ENCODE peak calls at places on chromosome 10, in four cellular contexts. G, R, D and W are unnamed samples.
A peak's percentile ranks its signal among the peaks of the same experiment; 100 is the strongest.

GRCh38 chr10:18582803-18583202 is 68.6 kb downstream of the NSUN6 start:
- DNase-seq in G (no peak), R (no peak), D (no peak), W (no peak)

GRCh38 chr10:49080071-49080470 is 35.3 kb downstream of the VSTM4 start:
- DNase-seq in G (no peak), R (no peak), D (no peak), W (no peak)

GRCh38 chr10:119318411-119319160 is 111.2 kb downstream of the GRK5 start:
- DNase-seq in G (no peak), R (no peak), D (no peak), W (no peak)

GRCh38 chr10:45059632-45060031 is 58.9 kb downstream of the ZNF22 start:
- DNase-seq in G (no peak), R (no peak), D (no peak), W (no peak)

GRCh38 chr10:130036296-130037065 is 72.4 kb upstream of the EBF3 start:
- DNase-seq in G (no peak), R (no peak), D (no peak), W (no peak)

GRCh38 chr10:86079088-86079487 is 287.5 kb downstream of the GRID1 start:
- DNase-seq in G (peak; percentile 1), R (no peak), D (no peak), W (no peak)

GRCh38 chr10:43606323-43607198 is at the start of gene ZNF485:
- DNase-seq in G (peak; percentile 69), R (peak; percentile 87), D (peak; percentile 60), W (peak; percentile 45)

GRCh38 chr10:5033061-5033770 is 29.6 kb upstream of the AKR1C2 start:
- DNase-seq in G (peak; percentile 42), R (no peak), D (no peak), W (peak; percentile 87)

GRCh38 chr10:69145329-69145728 is 21.4 kb downstream of the VPS26A start:
- DNase-seq in G (no peak), R (no peak), D (no peak), W (no peak)

GRCh38 chr10:72746606-72747357 is 54.8 kb downstream of the MCU start:
- DNase-seq in G (no peak), R (no peak), D (peak; percentile 35), W (no peak)

GRCh38 chr10:77873558-77874380 is 52.8 kb downstream of the DLG5 start:
- DNase-seq in G (peak; percentile 99), R (no peak), D (peak; percentile 58), W (peak; percentile 91)

DNA sequence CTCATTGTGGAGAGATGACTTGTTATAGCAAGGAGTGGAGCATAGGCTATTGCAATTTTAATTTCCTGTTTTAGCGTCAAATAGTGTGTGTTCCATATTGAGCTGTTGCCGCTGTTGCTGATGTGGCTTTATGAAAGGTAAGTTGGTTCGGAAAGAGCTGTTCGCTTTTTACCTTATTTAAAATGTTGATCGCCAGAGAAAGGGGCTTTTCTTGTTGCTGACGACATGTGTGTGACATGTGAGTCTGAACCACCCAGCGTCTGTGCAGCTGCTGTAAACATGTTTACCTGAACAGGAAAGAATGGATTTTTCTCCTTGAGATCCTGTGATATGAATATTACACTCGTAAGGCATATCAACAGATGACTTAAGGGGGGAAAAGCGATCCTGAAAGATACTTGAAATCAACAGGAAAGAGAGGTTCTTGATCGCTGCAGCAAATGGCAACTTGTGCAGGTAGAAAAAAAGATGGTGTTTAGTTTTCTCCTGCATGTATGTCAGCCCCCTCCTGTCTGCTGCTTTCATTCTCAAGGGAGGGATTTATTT is 2.5 kb downstream of the ZEB1 start:
- DNase-seq in G (no peak), R (peak; percentile 3), D (peak; percentile 89), W (no peak)
- TF ChIP-seq EZH2 in G (no peak), R (no peak), D (no peak), W (peak; percentile 74)

DNA sequence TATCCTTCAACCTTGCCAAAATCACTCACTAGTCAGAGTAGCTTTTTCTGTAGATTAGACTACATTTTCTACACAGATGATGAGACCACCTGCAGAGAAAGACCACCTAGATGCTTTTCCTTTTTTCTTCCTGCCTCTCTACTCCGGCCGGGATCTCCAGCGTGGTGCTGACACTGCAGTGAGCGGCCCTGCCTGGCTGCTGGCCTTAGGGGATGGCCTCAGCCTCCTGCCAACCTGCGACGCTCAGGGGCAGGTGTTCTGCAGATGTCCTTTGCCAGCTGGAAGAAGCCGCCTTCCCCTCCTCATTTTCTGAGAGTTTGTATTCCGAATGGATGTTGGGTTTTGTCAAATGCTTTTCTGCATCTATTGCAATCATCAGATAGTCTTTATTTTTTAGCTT is 43.5 kb upstream of the NKX6-2 start:
- DNase-seq in G (no peak), R (no peak), D (no peak), W (no peak)
- TF ChIP-seq EZH2 in G (no peak), R (no peak), D (no peak), W (no peak)

GRCh38 chr10:8044331-8044907 is 10.1 kb upstream of the GATA3 start:
- DNase-seq in G (no peak), R (peak; percentile 11), D (peak; percentile 20), W (no peak)
- TF ChIP-seq EZH2 in G (no peak), R (peak; percentile 83), D (no peak), W (no peak)

GRCh38 chr10:970311-971149 is 17.7 kb upstream of the GTPBP4 start:
- DNase-seq in G (peak; percentile 27), R (no peak), D (peak; percentile 32), W (no peak)

GRCh38 chr10:971150-971542 is 17.1 kb upstream of the GTPBP4 start:
- DNase-seq in G (no peak), R (no peak), D (no peak), W (no peak)

GRCh38 chr10:968546-969199 is 19.6 kb upstream of the GTPBP4 start:
- DNase-seq in G (no peak), R (no peak), D (no peak), W (peak; percentile 5)

GRCh38 chr10:971613-972012 is 16.6 kb upstream of the GTPBP4 start:
- DNase-seq in G (no peak), R (no peak), D (no peak), W (no peak)

GRCh38 chr10:969473-970150 is 18.6 kb upstream of the GTPBP4 start:
- DNase-seq in G (no peak), R (peak; percentile 46), D (no peak), W (no peak)
- TF ChIP-seq EZH2 in G (no peak), R (no peak), D (no peak), W (no peak)

GRCh38 chr10:99235872-99236626 is 397 bp upstream of the HPSE2 start:
- DNase-seq in G (no peak), R (peak; percentile 90), D (no peak), W (no peak)
- TF ChIP-seq EZH2 in G (no peak), R (no peak), D (no peak), W (peak; percentile 84)

GRCh38 chr10:92696606-92697383 is 7.0 kb downstream of the HHEX start:
- DNase-seq in G (no peak), R (peak; percentile 36), D (peak; percentile 40), W (no peak)

GRCh38 chr10:92702301-92702916 is 12.7 kb downstream of the HHEX start:
- DNase-seq in G (no peak), R (no peak), D (peak; percentile 11), W (no peak)

GRCh38 chr10:92697663-92698511 is 8.1 kb downstream of the HHEX start:
- DNase-seq in G (no peak), R (no peak), D (peak; percentile 56), W (no peak)

GRCh38 chr10:92699193-92699517 is 9.4 kb downstream of the HHEX start:
- DNase-seq in G (no peak), R (peak; percentile 35), D (no peak), W (no peak)

DNA sequence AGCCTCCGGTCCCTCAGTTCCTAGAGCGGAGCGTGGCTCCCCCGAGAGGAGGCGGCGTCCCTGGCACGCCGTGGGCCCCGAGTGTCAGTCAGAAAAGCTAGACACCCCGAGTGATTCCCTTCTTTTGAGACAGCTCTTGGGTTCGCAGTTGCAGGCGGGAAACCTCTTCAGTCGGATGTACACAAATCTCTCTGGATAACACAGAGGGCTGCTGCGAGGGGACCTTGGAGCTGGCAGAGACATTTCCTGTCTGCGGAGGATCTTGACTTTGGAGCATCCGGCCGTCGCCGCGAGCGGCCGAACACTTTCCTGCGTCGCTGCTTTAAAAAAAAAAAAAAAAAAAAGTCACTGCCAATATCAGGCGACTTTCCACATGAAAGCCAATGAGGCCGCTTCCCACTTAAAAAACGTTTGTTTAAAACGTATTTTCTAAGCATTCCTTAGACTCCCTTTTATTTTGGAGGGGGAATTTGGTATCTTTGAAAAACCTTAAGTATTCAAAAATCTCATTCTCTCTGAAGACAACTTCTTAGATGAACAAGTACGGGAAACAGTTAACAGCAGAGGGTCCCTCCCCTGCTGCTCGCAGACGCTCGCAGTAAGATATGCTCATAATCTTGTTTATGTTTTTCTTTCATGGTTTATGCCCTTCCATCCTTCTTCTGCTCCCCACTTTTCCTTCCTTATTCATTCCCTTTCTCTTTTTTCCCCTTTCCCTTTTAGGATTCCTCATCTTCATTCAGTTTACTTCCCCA is 9.9 kb downstream of the HHEX start:
- DNase-seq in G (peak; percentile 56), R (peak; percentile 76), D (peak; percentile 69), W (peak; percentile 8)
- TF ChIP-seq EZH2 in G (no peak), R (peak; percentile 40), D (no peak), W (no peak)

GRCh38 chr10:133229265-133230022 is 573 bp upstream of the UTF1 start:
- DNase-seq in G (no peak), R (peak; percentile 73), D (no peak), W (no peak)
- TF ChIP-seq EZH2 in G (no peak), R (no peak), D (peak; percentile 55), W (peak; percentile 77)

DNA sequence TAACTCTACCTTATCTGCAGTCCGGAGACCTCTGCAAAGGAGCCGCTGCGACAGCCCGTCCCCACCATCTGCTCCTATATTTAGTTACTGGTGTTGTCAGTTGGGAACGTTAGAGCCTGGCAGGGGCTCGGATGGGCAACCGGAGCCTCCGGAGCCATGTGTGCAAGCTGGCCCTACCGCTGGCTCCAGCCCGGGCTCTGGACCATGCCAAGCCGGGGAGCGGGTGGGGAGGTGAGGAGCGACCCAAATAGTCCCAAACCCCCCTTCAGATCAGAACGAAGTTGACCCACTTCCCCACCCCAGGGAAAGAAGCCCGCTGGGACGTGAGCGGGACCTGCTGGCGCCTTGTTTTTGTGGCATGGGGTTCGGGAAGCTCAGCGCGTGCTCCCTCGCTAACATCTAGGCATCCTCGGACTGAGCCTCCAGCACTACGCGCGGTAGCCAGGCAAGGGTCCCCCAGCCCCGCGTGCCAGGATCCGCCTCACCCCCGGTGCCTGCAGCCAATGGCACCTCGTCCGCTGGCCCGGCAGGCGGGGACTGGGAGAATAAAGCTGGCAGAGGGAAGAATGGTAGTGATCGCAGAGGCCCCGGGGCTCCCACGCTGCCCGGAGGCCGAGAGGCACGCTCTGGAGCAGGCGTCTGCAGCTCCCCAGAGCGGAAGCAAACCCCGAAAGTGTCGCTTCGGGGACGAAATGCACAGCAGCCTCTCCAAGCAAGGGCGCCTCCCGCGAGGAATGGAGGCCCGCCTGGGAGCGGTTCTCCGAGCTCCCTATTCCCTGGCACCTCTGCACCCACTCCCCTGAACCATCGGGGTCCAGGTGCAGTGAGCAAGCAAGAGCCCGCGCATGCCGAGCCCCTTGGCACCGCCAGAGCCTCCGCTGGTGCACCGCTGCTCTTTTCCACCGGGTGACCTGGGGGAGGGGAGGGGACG is 669 bp downstream of the LRRC20 start:
- DNase-seq in G (peak; percentile 57), R (peak; percentile 75), D (peak; percentile 55), W (peak; percentile 39)
- TF ChIP-seq EZH2 in G (no peak), R (no peak), D (no peak), W (no peak)

GRCh38 chr10:104639595-104640338 is 1.3 kb upstream of the SORCS3 start:
- DNase-seq in G (no peak), R (peak; percentile 72), D (no peak), W (no peak)
- TF ChIP-seq EZH2 in G (no peak), R (peak; percentile 84), D (peak; percentile 35), W (peak; percentile 97)